ENCODE peak calls at places on chromosomes 7 and 10, in nine cellular contexts. I, G, W, A, U, K, B, E and D are unnamed samples.

GRCh38 chr10:125123363-125124113 is 36.8 kb downstream of the CTBP2 start:
- DNase-seq in E (no peak), I (peak; percentile 90), K (no peak), A (peak; percentile 76), U (peak; percentile 94), G (peak; percentile 65), W (no peak), B (peak; percentile 89), D (peak; percentile 87)

GRCh38 chr7:30168800-30169584 is 34.2 kb downstream of the MTURN start:
- DNase-seq in I (no peak), A (no peak), E (no peak), W (no peak), U (peak; percentile 91), G (peak; percentile 84), K (peak; percentile 47), B (peak; percentile 91), D (peak; percentile 97)

GRCh38 chr7:55273186-55273980 is 91.8 kb upstream of the LANCL2 start:
- DNase-seq in W (no peak), U (no peak), G (no peak), I (no peak), E (no peak), K (no peak), B (no peak), A (no peak), D (no peak)

GRCh38 chr10:30538086-30538485 is 91.5 kb downstream of the LYZL2 start:
- DNase-seq in W (no peak), B (peak; percentile 78), I (no peak), K (no peak), A (no peak), E (no peak), G (no peak), U (peak; percentile 51), D (no peak)

GRCh38 chr7:101681170-101682007 is 52.3 kb upstream of the MYL10 start:
- DNase-seq in I (peak; percentile 73), A (peak; percentile 9), E (no peak), W (no peak), U (peak; percentile 77), G (peak; percentile 82), B (peak; percentile 70), K (peak; percentile 33), D (peak; percentile 92)

GRCh38 chr7:71883415-71883814 is 528.7 kb downstream of the CALN1 start:
- DNase-seq in W (no peak), B (no peak), K (no peak), I (no peak), U (no peak), G (no peak), E (no peak), A (no peak), D (no peak)

GRCh38 chr7:31488562-31489203 is 25.2 kb upstream of the ITPRID1 start:
- DNase-seq in I (peak; percentile 49), A (peak; percentile 22), U (peak; percentile 5), G (peak; percentile 61), B (no peak), E (peak; percentile 3), W (peak; percentile 80), K (peak; percentile 80), D (no peak)

GRCh38 chr7:418636-419280 is 100.9 kb downstream of the PDGFA start:
- DNase-seq in K (no peak), I (no peak), W (no peak), B (no peak), E (no peak), G (no peak), U (no peak), A (peak; percentile 22), D (no peak)

GRCh38 chr10:110498087-110498981 is 627 bp downstream of the DUSP5 start:
- DNase-seq in G (peak; percentile 67), W (peak; percentile 51), U (peak; percentile 51), K (peak; percentile 15), I (peak; percentile 49), A (peak; percentile 30), E (peak; percentile 39), B (peak; percentile 58), D (peak; percentile 62)

GRCh38 chr10:68665841-68666240 is 55.2 kb upstream of the CCAR1 start:
- DNase-seq in U (peak; percentile 76), K (no peak), E (no peak), I (no peak), W (no peak), G (no peak), A (no peak), B (peak; percentile 69), D (peak; percentile 11)

GRCh38 chr10:132306951-132307751 is 599 bp downstream of the STK32C start:
- DNase-seq in E (peak; percentile 7), B (no peak), K (no peak), I (peak; percentile 37), U (no peak), W (no peak), A (no peak), G (no peak), D (no peak)

GRCh38 chr7:120857558-120858298 is at the start of gene TSPAN12:
- DNase-seq in U (peak; percentile 64), A (peak; percentile 24), W (peak; percentile 83), K (peak; percentile 75), I (peak; percentile 84), E (peak; percentile 19), G (peak; percentile 78), B (peak; percentile 66), D (peak; percentile 91)

GRCh38 chr10:126384269-126384873 is 3.9 kb downstream of the ADAM12 start:
- DNase-seq in E (no peak), B (peak; percentile 93), K (no peak), W (no peak), G (no peak), A (no peak), U (peak; percentile 92), I (no peak), D (peak; percentile 61)

GRCh38 chr10:99758241-99758891 is 24.1 kb upstream of the ABCC2 start:
- DNase-seq in W (no peak), B (peak; percentile 77), G (no peak), A (no peak), E (no peak), I (no peak), U (peak; percentile 60), K (no peak), D (no peak)

GRCh38 chr7:18829518-18830252 is 287.8 kb downstream of the TWIST1 start:
- DNase-seq in U (peak; percentile 74), W (no peak), B (peak; percentile 56), E (no peak), A (no peak), G (no peak), K (peak; percentile 32), I (no peak), D (peak; percentile 66)

GRCh38 chr7:74329225-74329624 is 40.0 kb downstream of the CLIP2 start:
- DNase-seq in B (no peak), G (no peak), A (no peak), K (no peak), W (no peak), E (no peak), U (no peak), I (no peak), D (peak; percentile 68)

GRCh38 chr10:97701438-97702064 is 12.0 kb upstream of the MARVELD1 start:
- DNase-seq in K (peak; percentile 90), I (peak; percentile 71), W (peak; percentile 89), B (peak; percentile 75), G (no peak), E (no peak), A (peak; percentile 55), U (peak; percentile 82), D (peak; percentile 86)

GRCh38 chr10:76743169-76743568 is 894.4 kb downstream of the KCNMA1 start:
- DNase-seq in I (no peak), K (no peak), U (no peak), A (no peak), E (no peak), B (no peak), W (no peak), G (no peak), D (no peak)

GRCh38 chr7:121172484-121172883 is 156.3 kb upstream of the WNT16 start:
- DNase-seq in G (no peak), E (no peak), K (no peak), U (no peak), B (no peak), W (no peak), I (no peak), A (no peak), D (no peak)

GRCh38 chr10:59011972-59012632 is 164.3 kb upstream of the PHYHIPL start:
- DNase-seq in G (no peak), E (no peak), I (no peak), B (no peak), K (no peak), A (no peak), U (no peak), W (no peak), D (no peak)

GRCh38 chr7:93889261-93889660 is 1.3 kb downstream of the TFPI2 start:
- DNase-seq in U (peak; percentile 90), I (no peak), G (no peak), K (no peak), B (peak; percentile 80), W (no peak), A (no peak), E (no peak), D (no peak)

GRCh38 chr7:2999078-2999500 is 44.6 kb downstream of the CARD11 start:
- DNase-seq in E (no peak), B (no peak), G (no peak), A (no peak), U (peak; percentile 10), K (no peak), I (peak; percentile 21), W (no peak), D (no peak)

GRCh38 chr7:4641091-4641666 is 40.9 kb upstream of the FOXK1 start:
- DNase-seq in I (no peak), K (no peak), U (no peak), E (no peak), W (no peak), B (no peak), G (no peak), A (no peak), D (no peak)